ENCODE peak calls at places on chromosomes 2 and 18, in eight cellular contexts. E is GM23248, X is SK-N-SH, T is OCI-LY7, W is PC-3, H is MM.1S, L is HCT116, R is GM23338. B is an unnamed sample.
A peak's percentile ranks its signal among the peaks of the same experiment; 100 is the strongest.

GRCh38 chr2:67877281-67877680 is 185.5 kb downstream of the C1D start:
- DNase-seq in E (no peak), X (peak; percentile 36), T (no peak), W (no peak), H (no peak), L (no peak), R (peak; percentile 8), B (peak; percentile 27)

GRCh38 chr2:9095690-9096089 is 92.2 kb upstream of the MBOAT2 start:
- DNase-seq in E (peak; percentile 50), X (no peak), T (no peak), W (no peak), H (no peak), L (no peak), R (peak; percentile 82), B (peak; percentile 63)

GRCh38 chr18:76567835-76568445 is 72.9 kb upstream of the ZNF516 start:
- DNase-seq in E (no peak), X (no peak), T (no peak), W (no peak), H (no peak), L (no peak), R (no peak), B (no peak)

GRCh38 chr2:70960833-70961647 is 17.4 kb upstream of the ANKRD53 start:
- DNase-seq in E (no peak), X (peak; percentile 8), T (no peak), W (no peak), H (no peak), L (no peak), R (peak; percentile 48), B (no peak)

GRCh38 chr2:241865957-241866858 is 3.3 kb upstream of the RTP5 start:
- DNase-seq in E (peak; percentile 34), X (peak; percentile 82), T (no peak), W (no peak), H (no peak), L (no peak), R (peak; percentile 71), B (peak; percentile 85)

GRCh38 chr2:135798275-135798705 is 38.7 kb downstream of the LCT start:
- DNase-seq in E (no peak), X (no peak), T (no peak), W (no peak), H (no peak), L (no peak), R (no peak), B (no peak)

GRCh38 chr18:55031576-55031975 is 72.3 kb upstream of the CCDC68 start:
- DNase-seq in E (no peak), X (no peak), T (no peak), W (no peak), H (no peak), L (no peak), R (no peak), B (no peak)

GRCh38 chr2:120360307-120360855 is 14.4 kb downstream of the INHBB start:
- DNase-seq in E (peak; percentile 66), X (no peak), T (no peak), W (peak; percentile 27), H (no peak), L (no peak), R (no peak), B (no peak)

GRCh38 chr2:209463226-209463625 is 39.4 kb downstream of the MAP2 start:
- DNase-seq in E (no peak), X (no peak), T (no peak), W (peak; percentile 16), H (no peak), L (no peak), R (peak; percentile 40), B (no peak)

GRCh38 chr18:48819781-48820482 is 130.8 kb downstream of the SMAD7 start:
- DNase-seq in E (no peak), X (no peak), T (no peak), W (no peak), H (no peak), L (no peak), R (no peak), B (no peak)

GRCh38 chr18:76348267-76349066 is 146.6 kb downstream of the ZNF516 start:
- DNase-seq in E (no peak), X (no peak), T (no peak), W (peak; percentile 8), H (no peak), L (no peak), R (no peak), B (peak; percentile 39)

GRCh38 chr18:78972385-78972918 is 7.2 kb upstream of the SALL3 start:
- DNase-seq in E (no peak), X (no peak), T (no peak), W (no peak), H (no peak), L (no peak), R (no peak), B (no peak)

GRCh38 chr18:24268784-24269550 is 128.7 kb downstream of the OSBPL1A start:
- DNase-seq in E (no peak), X (no peak), T (no peak), W (peak; percentile 27), H (no peak), L (no peak), R (peak; percentile 53), B (peak; percentile 25)

GRCh38 chr2:74745766-74746165 is 88.2 kb upstream of the HK2 start:
- DNase-seq in E (no peak), X (no peak), T (no peak), W (no peak), H (no peak), L (no peak), R (no peak), B (no peak)

GRCh38 chr2:239163306-239164070 is 237.3 kb downstream of the HDAC4 start:
- DNase-seq in E (no peak), X (no peak), T (no peak), W (no peak), H (no peak), L (no peak), R (no peak), B (no peak)

GRCh38 chr2:111135910-111136297 is 15.2 kb downstream of the BCL2L11 start:
- DNase-seq in E (peak; percentile 4), X (no peak), T (no peak), W (peak; percentile 50), H (no peak), L (no peak), R (peak; percentile 53), B (peak; percentile 27)

GRCh38 chr2:47088371-47089082 is 66.6 kb downstream of the STPG4 start:
- DNase-seq in E (no peak), X (peak; percentile 87), T (no peak), W (peak; percentile 14), H (no peak), L (no peak), R (peak; percentile 43), B (no peak)

GRCh38 chr2:107717666-107718065 is 109.0 kb upstream of the RGPD4 start:
- DNase-seq in E (no peak), X (no peak), T (no peak), W (no peak), H (no peak), L (no peak), R (peak; percentile 68), B (peak; percentile 59)

GRCh38 chr2:107711941-107712340 is 114.8 kb upstream of the RGPD4 start:
- DNase-seq in E (no peak), X (no peak), T (no peak), W (no peak), H (no peak), L (no peak), R (no peak), B (no peak)

DNA sequence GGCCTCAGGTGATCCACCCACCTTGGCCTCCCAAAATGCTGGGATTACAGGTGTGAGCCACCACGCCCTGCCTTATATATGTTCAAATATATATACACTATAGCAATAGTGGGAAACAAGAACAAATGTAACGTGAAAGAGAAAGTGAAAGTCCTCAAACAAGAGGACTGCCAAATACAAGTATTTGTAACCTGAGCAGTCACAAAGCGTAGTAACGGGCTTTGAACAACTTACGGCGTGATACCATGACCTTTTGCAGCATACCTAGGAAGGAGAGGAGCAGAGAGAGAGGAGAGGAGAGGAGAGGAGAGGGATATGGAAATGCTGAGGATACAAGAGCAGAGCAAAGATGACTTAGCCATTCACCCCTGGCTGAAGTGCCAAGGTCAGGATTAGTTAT is 113.8 kb upstream of the RGPD4 start:
- DNase-seq in E (no peak), X (no peak), T (no peak), W (peak; percentile 29), H (peak; percentile 59), L (no peak), R (peak; percentile 13), B (no peak)
- TF ChIP-seq EZH2phosphoT487 in E (no peak), X (no peak), T (no peak), W (no peak), H (no peak), L (no peak), R (no peak), B (no peak)

GRCh38 chr2:231188506-231189170 is 9.8 kb upstream of the ARMC9 start:
- DNase-seq in E (no peak), X (no peak), T (no peak), W (no peak), H (no peak), L (no peak), R (no peak), B (no peak)

GRCh38 chr2:231187736-231188505 is 10.5 kb upstream of the ARMC9 start:
- DNase-seq in E (peak; percentile 40), X (peak; percentile 83), T (no peak), W (no peak), H (no peak), L (no peak), R (no peak), B (no peak)

GRCh38 chr2:231190531-231191197 is 7.8 kb upstream of the ARMC9 start:
- DNase-seq in E (peak; percentile 54), X (no peak), T (no peak), W (peak; percentile 14), H (no peak), L (no peak), R (peak; percentile 83), B (peak; percentile 66)

GRCh38 chr2:231189171-231189530 is 9.3 kb upstream of the ARMC9 start:
- DNase-seq in E (no peak), X (no peak), T (no peak), W (no peak), H (no peak), L (no peak), R (no peak), B (no peak)

GRCh38 chr2:231189571-231190495 is 8.6 kb upstream of the ARMC9 start:
- DNase-seq in E (peak; percentile 51), X (no peak), T (no peak), W (no peak), H (no peak), L (no peak), R (peak; percentile 57), B (peak; percentile 61)
- TF ChIP-seq EZH2phosphoT487 in E (no peak), X (no peak), T (no peak), W (no peak), H (no peak), L (no peak), R (no peak), B (no peak)

GRCh38 chr2:200703132-200703925 is 108.4 kb upstream of the BZW1 start:
- DNase-seq in E (peak; percentile 83), X (peak; percentile 15), T (peak; percentile 84), W (peak; percentile 92), H (peak; percentile 78), L (peak; percentile 68), R (peak; percentile 76), B (peak; percentile 69)
- TF ChIP-seq EZH2phosphoT487 in E (no peak), X (no peak), T (no peak), W (no peak), H (no peak), L (no peak), R (no peak), B (no peak)

DNA sequence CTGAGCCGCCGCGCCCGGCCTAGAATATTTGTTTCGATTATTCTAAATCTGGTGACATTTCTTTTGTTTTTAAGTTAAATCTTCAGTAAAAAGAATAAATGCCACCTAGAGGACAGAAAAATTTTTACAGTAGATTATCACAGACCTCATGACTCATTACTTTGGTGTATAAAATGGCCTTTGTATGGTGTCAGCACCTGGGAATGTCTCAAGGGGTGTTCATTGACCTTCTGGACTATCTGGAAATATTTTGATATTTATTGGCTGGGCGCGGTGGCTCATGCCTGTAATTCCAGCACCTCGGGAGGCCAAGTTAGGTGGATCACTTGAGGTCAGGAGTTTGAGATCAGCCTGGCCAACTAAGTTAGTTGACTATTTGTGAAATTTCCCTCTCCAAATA is 30.3 kb upstream of the SLC30A6 start:
- DNase-seq in E (peak; percentile 87), X (peak; percentile 42), T (peak; percentile 50), W (peak; percentile 89), H (peak; percentile 50), L (peak; percentile 79), R (peak; percentile 65), B (no peak)
- TF ChIP-seq EZH2phosphoT487 in E (no peak), X (no peak), T (no peak), W (no peak), H (no peak), L (no peak), R (no peak), B (no peak)

B was measured in neural progenitor cell.